ENCODE peak calls at places on chromosomes 12 and 14, in five cellular contexts. One of them, this sample, is unnamed.

GRCh38 chr12:98352218-98352811 is 163.1 kb upstream of the TMPO start:
- DNase-seq in spleen: no peak
- DNase-seq in GM20000: no peak
- DNase-seq in stimulated activated CD4-positive, alpha-beta T cell treated with anti-CD3 and anti-CD28 coated beads, Interleukin-2, amount 100 ng/mL, for 48 hours: no peak
- DNase-seq in IMR-90: peak; percentile 91
- DNase-seq in this sample: no peak

GRCh38 chr12:41932470-41932991 is 212.1 kb downstream of the GXYLT1 start:
- DNase-seq in spleen: peak; percentile 92
- DNase-seq in GM20000: peak; percentile 27
- DNase-seq in stimulated activated CD4-positive, alpha-beta T cell treated with anti-CD3 and anti-CD28 coated beads, Interleukin-2, amount 100 ng/mL, for 48 hours: no peak
- DNase-seq in IMR-90: no peak
- DNase-seq in this sample: peak; percentile 92

GRCh38 chr14:83006071-83006670 is 1472.5 kb upstream of the SEL1L start:
- DNase-seq in spleen: no peak
- DNase-seq in GM20000: no peak
- DNase-seq in stimulated activated CD4-positive, alpha-beta T cell treated with anti-CD3 and anti-CD28 coated beads, Interleukin-2, amount 100 ng/mL, for 48 hours: no peak
- DNase-seq in IMR-90: no peak
- DNase-seq in this sample: no peak

GRCh38 chr12:12718853-12719252 is 1.7 kb downstream of the CDKN1B start:
- DNase-seq in spleen: no peak
- DNase-seq in GM20000: no peak
- DNase-seq in stimulated activated CD4-positive, alpha-beta T cell treated with anti-CD3 and anti-CD28 coated beads, Interleukin-2, amount 100 ng/mL, for 48 hours: no peak
- DNase-seq in IMR-90: peak; percentile 76
- DNase-seq in this sample: no peak

GRCh38 chr14:95651028-95651427 is 35.2 kb upstream of the TCL1B start:
- DNase-seq in spleen: peak; percentile 27
- DNase-seq in GM20000: no peak
- DNase-seq in stimulated activated CD4-positive, alpha-beta T cell treated with anti-CD3 and anti-CD28 coated beads, Interleukin-2, amount 100 ng/mL, for 48 hours: no peak
- DNase-seq in IMR-90: no peak
- DNase-seq in this sample: no peak

GRCh38 chr14:74897642-74898041 is 15.9 kb downstream of the DLST start:
- DNase-seq in spleen: no peak
- DNase-seq in GM20000: no peak
- DNase-seq in stimulated activated CD4-positive, alpha-beta T cell treated with anti-CD3 and anti-CD28 coated beads, Interleukin-2, amount 100 ng/mL, for 48 hours: no peak
- DNase-seq in IMR-90: no peak
- DNase-seq in this sample: no peak

GRCh38 chr14:92382677-92383076 is 59.7 kb downstream of the SLC24A4 start:
- DNase-seq in spleen: peak; percentile 65
- DNase-seq in GM20000: no peak
- DNase-seq in stimulated activated CD4-positive, alpha-beta T cell treated with anti-CD3 and anti-CD28 coated beads, Interleukin-2, amount 100 ng/mL, for 48 hours: no peak
- DNase-seq in IMR-90: no peak
- DNase-seq in this sample: no peak

GRCh38 chr14:23359722-23360447 is 5.1 kb downstream of the EFS start:
- DNase-seq in spleen: peak; percentile 45
- DNase-seq in GM20000: no peak
- DNase-seq in stimulated activated CD4-positive, alpha-beta T cell treated with anti-CD3 and anti-CD28 coated beads, Interleukin-2, amount 100 ng/mL, for 48 hours: no peak
- DNase-seq in IMR-90: no peak
- DNase-seq in this sample: no peak

GRCh38 chr14:53306926-53307325 is 153.8 kb upstream of the DDHD1 start:
- DNase-seq in spleen: no peak
- DNase-seq in GM20000: no peak
- DNase-seq in stimulated activated CD4-positive, alpha-beta T cell treated with anti-CD3 and anti-CD28 coated beads, Interleukin-2, amount 100 ng/mL, for 48 hours: no peak
- DNase-seq in IMR-90: peak; percentile 71
- DNase-seq in this sample: no peak

GRCh38 chr12:91922139-91922538 is 223.5 kb downstream of the BTG1 start:
- DNase-seq in spleen: no peak
- DNase-seq in GM20000: no peak
- DNase-seq in stimulated activated CD4-positive, alpha-beta T cell treated with anti-CD3 and anti-CD28 coated beads, Interleukin-2, amount 100 ng/mL, for 48 hours: no peak
- DNase-seq in IMR-90: peak; percentile 5
- DNase-seq in this sample: no peak

GRCh38 chr12:123041042-123041531 is 60.6 kb downstream of the ARL6IP4 start:
- DNase-seq in spleen: peak; percentile 36
- DNase-seq in GM20000: no peak
- DNase-seq in stimulated activated CD4-positive, alpha-beta T cell treated with anti-CD3 and anti-CD28 coated beads, Interleukin-2, amount 100 ng/mL, for 48 hours: no peak
- DNase-seq in IMR-90: no peak
- DNase-seq in this sample: no peak

GRCh38 chr12:66503746-66504145 is 175.1 kb downstream of the GRIP1 start:
- DNase-seq in spleen: no peak
- DNase-seq in GM20000: no peak
- DNase-seq in stimulated activated CD4-positive, alpha-beta T cell treated with anti-CD3 and anti-CD28 coated beads, Interleukin-2, amount 100 ng/mL, for 48 hours: no peak
- DNase-seq in IMR-90: no peak
- DNase-seq in this sample: no peak

GRCh38 chr12:28191690-28192089 is 1.4 kb downstream of the CCDC91 start:
- DNase-seq in spleen: no peak
- DNase-seq in GM20000: no peak
- DNase-seq in stimulated activated CD4-positive, alpha-beta T cell treated with anti-CD3 and anti-CD28 coated beads, Interleukin-2, amount 100 ng/mL, for 48 hours: no peak
- DNase-seq in IMR-90: peak; percentile 2
- DNase-seq in this sample: no peak

GRCh38 chr14:49586673-49587460 is 687 bp upstream of the RPS29 start:
- DNase-seq in spleen: no peak
- DNase-seq in GM20000: peak; percentile 32
- DNase-seq in stimulated activated CD4-positive, alpha-beta T cell treated with anti-CD3 and anti-CD28 coated beads, Interleukin-2, amount 100 ng/mL, for 48 hours: no peak
- DNase-seq in IMR-90: peak; percentile 82
- DNase-seq in this sample: no peak

GRCh38 chr14:47526591-47527244 is 148.7 kb downstream of the MDGA2 start:
- DNase-seq in spleen: no peak
- DNase-seq in GM20000: no peak
- DNase-seq in stimulated activated CD4-positive, alpha-beta T cell treated with anti-CD3 and anti-CD28 coated beads, Interleukin-2, amount 100 ng/mL, for 48 hours: no peak
- DNase-seq in IMR-90: no peak
- DNase-seq in this sample: no peak

GRCh38 chr14:73591690-73592448 is at the start of gene ACOT4:
- DNase-seq in spleen: peak; percentile 89
- DNase-seq in GM20000: peak; percentile 86
- DNase-seq in stimulated activated CD4-positive, alpha-beta T cell treated with anti-CD3 and anti-CD28 coated beads, Interleukin-2, amount 100 ng/mL, for 48 hours: peak; percentile 30
- DNase-seq in IMR-90: peak; percentile 20
- DNase-seq in this sample: peak; percentile 80

This sample was measured in kidney.